ENCODE peak calls at places on chromosomes 3 and 15, in seven cellular contexts. One of them, this sample, is unnamed.
A peak's percentile ranks its signal among the peaks of the same experiment; 100 is the strongest.

GRCh38 chr15:98951004-98951403 is 56.6 kb downstream of the PGPEP1L start:
- DNase-seq in spleen: peak; percentile 58
- DNase-seq in PC-9: peak; percentile 22
- DNase-seq in OCI-LY7: no peak
- DNase-seq in Peyer's patch: no peak
- DNase-seq in small intestine: no peak
- DNase-seq in heart right ventricle: no peak
- DNase-seq in this sample: no peak

GRCh38 chr3:124557433-124558232 is 172.6 kb upstream of the UMPS start:
- DNase-seq in OCI-LY7: no peak
- DNase-seq in small intestine: peak; percentile 67
- DNase-seq in Peyer's patch: no peak
- DNase-seq in heart right ventricle: no peak
- DNase-seq in PC-9: peak; percentile 39
- DNase-seq in spleen: no peak
- DNase-seq in this sample: peak; percentile 47

GRCh38 chr3:61686228-61686648 is 124.9 kb downstream of the PTPRG start:
- DNase-seq in spleen: no peak
- DNase-seq in Peyer's patch: no peak
- DNase-seq in small intestine: no peak
- DNase-seq in OCI-LY7: no peak
- DNase-seq in heart right ventricle: no peak
- DNase-seq in PC-9: no peak
- DNase-seq in this sample: no peak

GRCh38 chr3:154137036-154137435 is 15.8 kb downstream of the ARHGEF26 start:
- DNase-seq in small intestine: peak; percentile 78
- DNase-seq in spleen: no peak
- DNase-seq in PC-9: no peak
- DNase-seq in heart right ventricle: no peak
- DNase-seq in OCI-LY7: no peak
- DNase-seq in Peyer's patch: no peak
- DNase-seq in this sample: no peak

GRCh38 chr3:66098436-66098835 is 59.7 kb upstream of the MAGI1 start:
- DNase-seq in heart right ventricle: no peak
- DNase-seq in small intestine: no peak
- DNase-seq in spleen: no peak
- DNase-seq in OCI-LY7: no peak
- DNase-seq in Peyer's patch: no peak
- DNase-seq in PC-9: no peak
- DNase-seq in this sample: no peak

GRCh38 chr15:58407786-58408185 is 24.0 kb upstream of the LIPC start:
- DNase-seq in small intestine: no peak
- DNase-seq in heart right ventricle: no peak
- DNase-seq in OCI-LY7: no peak
- DNase-seq in Peyer's patch: no peak
- DNase-seq in spleen: no peak
- DNase-seq in PC-9: no peak
- DNase-seq in this sample: no peak

GRCh38 chr15:70505411-70505919 is 257.9 kb downstream of the UACA start:
- DNase-seq in heart right ventricle: no peak
- DNase-seq in small intestine: no peak
- DNase-seq in spleen: peak; percentile 55
- DNase-seq in OCI-LY7: no peak
- DNase-seq in PC-9: peak; percentile 96
- DNase-seq in Peyer's patch: no peak
- DNase-seq in this sample: peak; percentile 60

GRCh38 chr15:22786868-22787698 is 639 bp downstream of the NIPA1 start:
- DNase-seq in small intestine: peak; percentile 38
- DNase-seq in spleen: peak; percentile 80
- DNase-seq in heart right ventricle: peak; percentile 26
- DNase-seq in Peyer's patch: no peak
- DNase-seq in OCI-LY7: peak; percentile 63
- DNase-seq in PC-9: no peak
- DNase-seq in this sample: peak; percentile 39

GRCh38 chr3:43138488-43139231 is 32.8 kb upstream of the POMGNT2 start:
- DNase-seq in PC-9: no peak
- DNase-seq in spleen: no peak
- DNase-seq in heart right ventricle: no peak
- DNase-seq in OCI-LY7: no peak
- DNase-seq in small intestine: no peak
- DNase-seq in Peyer's patch: no peak
- DNase-seq in this sample: no peak

DNA sequence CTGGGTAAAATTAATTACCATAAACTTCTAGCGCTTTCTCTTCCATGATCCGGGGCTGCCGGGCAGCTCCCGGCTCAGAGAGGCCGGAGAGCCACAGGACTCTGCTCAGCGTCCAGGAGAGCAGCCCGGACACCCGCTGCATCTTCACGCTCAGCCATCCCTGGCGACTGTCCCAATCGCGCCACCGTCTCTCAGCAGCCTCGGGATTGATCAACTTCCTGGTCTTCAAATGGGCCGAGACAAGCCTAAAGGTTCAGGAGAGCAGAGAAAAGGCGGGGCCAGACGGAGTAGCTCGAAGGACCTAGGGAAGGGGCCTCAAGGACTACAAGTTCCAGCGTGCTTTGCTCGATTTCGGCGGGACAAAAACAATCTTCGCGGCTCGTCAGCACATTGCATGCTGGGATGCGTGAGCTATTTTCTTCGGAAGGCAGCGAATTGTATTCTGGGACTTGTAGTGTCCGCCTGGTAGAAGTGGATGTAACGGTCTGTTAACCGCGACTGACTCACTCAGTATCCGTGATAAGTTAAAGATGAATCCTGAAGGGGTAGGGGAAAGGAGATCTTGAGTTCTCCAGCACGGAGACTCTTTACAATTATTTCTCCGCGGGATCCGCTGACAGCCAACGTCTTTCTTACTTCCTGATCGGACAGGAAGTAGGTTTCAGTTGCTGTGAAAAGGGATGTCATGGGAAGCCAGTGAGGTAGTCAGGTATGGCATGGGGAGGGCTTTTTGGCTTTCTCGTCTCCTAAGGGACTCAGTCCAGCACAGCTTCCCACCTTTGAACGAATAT is at the start of gene CIAO2A:
- DNase-seq in small intestine: peak; percentile 100
- DNase-seq in PC-9: peak; percentile 95
- DNase-seq in spleen: peak; percentile 96
- DNase-seq in OCI-LY7: peak; percentile 98
- DNase-seq in Peyer's patch: peak; percentile 94
- DNase-seq in heart right ventricle: peak; percentile 87
- DNase-seq in this sample: peak; percentile 99
- H3K4me1 ChIP-seq in small intestine: peaks cover 7% of the 10 kb centered on the region
- H3K4me1 ChIP-seq in PC-9: peaks cover 26% of the 10 kb centered on the region
- H3K4me1 ChIP-seq in spleen: peaks cover 89% of the 10 kb centered on the region
- H3K4me1 ChIP-seq in OCI-LY7: peaks cover 68% of the 10 kb centered on the region
- H3K4me1 ChIP-seq in Peyer's patch: peaks cover 42% of the 10 kb centered on the region
- H3K4me1 ChIP-seq in heart right ventricle: peaks cover 85% of the 10 kb centered on the region
- H3K4me1 ChIP-seq in this sample: peaks cover 43% of the 10 kb centered on the region

GRCh38 chr15:78455749-78456148 is 17.7 kb downstream of the IREB2 start:
- DNase-seq in PC-9: no peak
- DNase-seq in Peyer's patch: no peak
- DNase-seq in spleen: no peak
- DNase-seq in OCI-LY7: no peak
- DNase-seq in heart right ventricle: peak; percentile 31
- DNase-seq in small intestine: no peak
- DNase-seq in this sample: peak; percentile 17

GRCh38 chr15:78460737-78461136 is 22.7 kb downstream of the IREB2 start:
- DNase-seq in PC-9: no peak
- DNase-seq in spleen: no peak
- DNase-seq in OCI-LY7: no peak
- DNase-seq in small intestine: no peak
- DNase-seq in Peyer's patch: no peak
- DNase-seq in heart right ventricle: no peak
- DNase-seq in this sample: no peak

GRCh38 chr15:78454992-78455391 is 17.0 kb downstream of the IREB2 start:
- DNase-seq in PC-9: no peak
- DNase-seq in heart right ventricle: no peak
- DNase-seq in spleen: no peak
- DNase-seq in OCI-LY7: peak; percentile 37
- DNase-seq in Peyer's patch: peak; percentile 63
- DNase-seq in small intestine: no peak
- DNase-seq in this sample: no peak

GRCh38 chr15:78456391-78456790 is 18.4 kb downstream of the IREB2 start:
- DNase-seq in PC-9: no peak
- DNase-seq in spleen: no peak
- DNase-seq in OCI-LY7: no peak
- DNase-seq in Peyer's patch: no peak
- DNase-seq in small intestine: no peak
- DNase-seq in heart right ventricle: no peak
- DNase-seq in this sample: no peak

GRCh38 chr15:78457101-78457500 is 19.1 kb downstream of the IREB2 start:
- DNase-seq in PC-9: peak; percentile 65
- DNase-seq in small intestine: no peak
- DNase-seq in heart right ventricle: no peak
- DNase-seq in Peyer's patch: no peak
- DNase-seq in OCI-LY7: no peak
- DNase-seq in spleen: no peak
- DNase-seq in this sample: peak; percentile 9
- H3K4me1 ChIP-seq in PC-9: peaks cover 18% of the 10 kb centered on the region
- H3K4me1 ChIP-seq in small intestine: peaks cover 13% of the 10 kb centered on the region
- H3K4me1 ChIP-seq in heart right ventricle: peaks cover 80% of the 10 kb centered on the region
- H3K4me1 ChIP-seq in Peyer's patch: peaks cover 12% of the 10 kb centered on the region
- H3K4me1 ChIP-seq in OCI-LY7: peaks cover 43% of the 10 kb centered on the region
- H3K4me1 ChIP-seq in spleen: peaks cover 100% of the 10 kb centered on the region
- H3K4me1 ChIP-seq in this sample: peaks cover 33% of the 10 kb centered on the region

DNA sequence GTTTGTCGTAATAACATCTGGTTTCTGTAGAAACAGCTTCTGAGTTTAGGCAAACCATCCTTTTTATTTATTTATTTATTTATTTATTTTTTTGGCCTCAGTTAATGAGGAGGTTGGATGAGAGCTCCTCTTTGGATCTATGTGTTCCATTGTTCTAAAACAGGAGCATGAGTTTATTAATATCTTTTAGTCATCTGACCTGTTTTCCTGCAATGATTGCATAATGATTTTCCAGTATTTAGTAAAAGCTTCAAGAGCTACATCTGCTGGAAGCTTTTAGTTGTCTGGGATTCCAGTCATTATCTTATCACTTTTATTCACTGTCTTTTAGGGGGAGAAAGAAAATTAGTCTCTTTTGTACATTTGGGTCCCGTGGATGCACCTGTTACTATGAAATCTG is 1270.1 kb downstream of the ROBO1 start:
- DNase-seq in OCI-LY7: no peak
- DNase-seq in spleen: no peak
- DNase-seq in small intestine: no peak
- DNase-seq in PC-9: no peak
- DNase-seq in heart right ventricle: no peak
- DNase-seq in Peyer's patch: no peak
- DNase-seq in this sample: no peak
- H3K4me1 ChIP-seq in OCI-LY7: no peaks in the 10 kb centered on the region
- H3K4me1 ChIP-seq in spleen: no peaks in the 10 kb centered on the region
- H3K4me1 ChIP-seq in small intestine: no peaks in the 10 kb centered on the region
- H3K4me1 ChIP-seq in PC-9: no peaks in the 10 kb centered on the region
- H3K4me1 ChIP-seq in heart right ventricle: peaks cover 6% of the 10 kb centered on the region
- H3K4me1 ChIP-seq in Peyer's patch: no peaks in the 10 kb centered on the region
- H3K4me1 ChIP-seq in this sample: peaks cover 23% of the 10 kb centered on the region

DNA sequence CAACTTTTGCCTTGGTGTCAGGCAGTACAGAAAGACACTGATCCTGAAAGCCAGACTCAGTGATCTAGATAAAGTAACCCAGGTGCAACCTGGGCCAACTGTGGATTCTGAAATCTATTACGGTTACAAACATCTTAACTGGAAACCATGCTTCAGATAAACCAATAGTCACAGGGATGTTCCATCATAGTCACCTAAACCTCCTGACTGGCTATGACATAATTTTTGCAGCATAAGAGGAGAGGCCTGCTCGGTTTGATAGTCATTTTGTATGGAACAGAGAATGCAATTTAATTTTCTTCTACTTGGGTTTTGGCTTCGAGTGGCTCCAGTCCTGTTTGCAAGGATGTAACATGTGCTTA is 3.7 kb downstream of the SLCO3A1 start:
- DNase-seq in PC-9: no peak
- DNase-seq in heart right ventricle: no peak
- DNase-seq in Peyer's patch: no peak
- DNase-seq in OCI-LY7: peak; percentile 61
- DNase-seq in small intestine: no peak
- DNase-seq in spleen: no peak
- DNase-seq in this sample: no peak
- H3K4me1 ChIP-seq in PC-9: peaks cover 57% of the 10 kb centered on the region
- H3K4me1 ChIP-seq in heart right ventricle: peaks cover 78% of the 10 kb centered on the region
- H3K4me1 ChIP-seq in Peyer's patch: peaks cover 4% of the 10 kb centered on the region
- H3K4me1 ChIP-seq in OCI-LY7: peaks cover 72% of the 10 kb centered on the region
- H3K4me1 ChIP-seq in small intestine: peaks cover under 1% of the 10 kb centered on the region
- H3K4me1 ChIP-seq in spleen: peaks cover 93% of the 10 kb centered on the region
- H3K4me1 ChIP-seq in this sample: peaks cover 40% of the 10 kb centered on the region

DNA sequence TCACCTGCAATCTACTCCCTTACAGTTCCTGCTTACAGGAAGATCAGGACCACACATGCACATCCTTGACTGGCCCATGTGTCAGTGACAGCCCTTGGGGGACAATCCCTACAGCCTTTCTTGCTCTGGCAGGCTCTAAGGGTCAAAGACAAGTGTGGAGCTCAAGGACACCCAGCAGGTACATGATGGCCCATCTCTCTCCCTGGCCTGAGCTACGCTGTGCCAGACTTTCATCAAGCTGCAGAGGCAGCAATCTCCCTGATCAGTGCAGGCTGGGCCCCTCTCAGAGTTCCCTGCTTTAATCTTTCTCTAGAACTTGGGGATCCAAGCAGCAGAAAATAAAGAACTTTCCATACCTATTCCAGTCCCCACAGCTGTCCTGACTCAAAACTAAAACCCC is 2.6 kb downstream of the SEMA7A start:
- DNase-seq in small intestine: no peak
- DNase-seq in spleen: no peak
- DNase-seq in PC-9: no peak
- DNase-seq in heart right ventricle: no peak
- DNase-seq in OCI-LY7: no peak
- DNase-seq in Peyer's patch: no peak
- DNase-seq in this sample: no peak
- H3K4me1 ChIP-seq in small intestine: no peaks in the 10 kb centered on the region
- H3K4me1 ChIP-seq in spleen: peaks cover 98% of the 10 kb centered on the region
- H3K4me1 ChIP-seq in PC-9: peaks cover 6% of the 10 kb centered on the region
- H3K4me1 ChIP-seq in heart right ventricle: peaks cover 20% of the 10 kb centered on the region
- H3K4me1 ChIP-seq in OCI-LY7: peaks cover 41% of the 10 kb centered on the region
- H3K4me1 ChIP-seq in Peyer's patch: peaks cover 14% of the 10 kb centered on the region
- H3K4me1 ChIP-seq in this sample: peaks cover 11% of the 10 kb centered on the region

GRCh38 chr3:147412491-147412916 is 3.3 kb downstream of the ZIC1 start:
- DNase-seq in spleen: no peak
- DNase-seq in OCI-LY7: no peak
- DNase-seq in PC-9: no peak
- DNase-seq in heart right ventricle: no peak
- DNase-seq in small intestine: no peak
- DNase-seq in Peyer's patch: no peak
- DNase-seq in this sample: no peak
- H3K4me1 ChIP-seq in spleen: peaks cover 50% of the 10 kb centered on the region
- H3K4me1 ChIP-seq in OCI-LY7: no peaks in the 10 kb centered on the region
- H3K4me1 ChIP-seq in PC-9: no peaks in the 10 kb centered on the region
- H3K4me1 ChIP-seq in heart right ventricle: peaks cover 48% of the 10 kb centered on the region
- H3K4me1 ChIP-seq in small intestine: peaks cover 3% of the 10 kb centered on the region
- H3K4me1 ChIP-seq in Peyer's patch: no peaks in the 10 kb centered on the region
- H3K4me1 ChIP-seq in this sample: peaks cover 8% of the 10 kb centered on the region

GRCh38 chr15:31357148-31357547 is 30.5 kb downstream of the KLF13 start:
- DNase-seq in heart right ventricle: no peak
- DNase-seq in Peyer's patch: peak; percentile 64
- DNase-seq in PC-9: no peak
- DNase-seq in OCI-LY7: peak; percentile 44
- DNase-seq in small intestine: no peak
- DNase-seq in spleen: no peak
- DNase-seq in this sample: no peak
- H3K4me1 ChIP-seq in heart right ventricle: peaks cover 100% of the 10 kb centered on the region
- H3K4me1 ChIP-seq in Peyer's patch: peaks cover 92% of the 10 kb centered on the region
- H3K4me1 ChIP-seq in PC-9: no peaks in the 10 kb centered on the region
- H3K4me1 ChIP-seq in OCI-LY7: peaks cover 98% of the 10 kb centered on the region
- H3K4me1 ChIP-seq in small intestine: peaks cover 67% of the 10 kb centered on the region
- H3K4me1 ChIP-seq in spleen: peaks cover 100% of the 10 kb centered on the region
- H3K4me1 ChIP-seq in this sample: peaks cover 29% of the 10 kb centered on the region

This sample was measured in A673.